ENCODE peak calls at places on chromosome 9, in seven cellular contexts. One of them, this sample, is unnamed.

GRCh38 chr9:70563437-70564204 is 149.2 kb upstream of the KLF9 start:
- DNase-seq in HepG2: no peak
- DNase-seq in transverse colon: peak; percentile 15
- DNase-seq in right lobe of liver: no peak
- DNase-seq in upper lobe of left lung: no peak
- DNase-seq in IMR-90: peak; percentile 76
- DNase-seq in GM12891: peak; percentile 6
- DNase-seq in this sample: no peak

GRCh38 chr9:127741831-127742434 is 6.8 kb upstream of the TOR2A start:
- DNase-seq in HepG2: peak; percentile 37
- DNase-seq in transverse colon: peak; percentile 54
- DNase-seq in right lobe of liver: no peak
- DNase-seq in upper lobe of left lung: peak; percentile 87
- DNase-seq in IMR-90: no peak
- DNase-seq in GM12891: no peak
- DNase-seq in this sample: no peak

GRCh38 chr9:106334081-106334480 is 528.9 kb upstream of the ZNF462 start:
- DNase-seq in HepG2: no peak
- DNase-seq in transverse colon: no peak
- DNase-seq in right lobe of liver: no peak
- DNase-seq in upper lobe of left lung: no peak
- DNase-seq in IMR-90: no peak
- DNase-seq in GM12891: no peak
- DNase-seq in this sample: no peak

GRCh38 chr9:92970467-92970923 is 23.2 kb downstream of the FGD3 start:
- DNase-seq in HepG2: no peak
- DNase-seq in transverse colon: no peak
- DNase-seq in right lobe of liver: no peak
- DNase-seq in upper lobe of left lung: no peak
- DNase-seq in IMR-90: peak; percentile 4
- DNase-seq in GM12891: no peak
- DNase-seq in this sample: no peak

GRCh38 chr9:93089481-93089991 is 6.5 kb upstream of the CARD19 start:
- DNase-seq in HepG2: no peak
- DNase-seq in transverse colon: no peak
- DNase-seq in right lobe of liver: peak; percentile 40
- DNase-seq in upper lobe of left lung: no peak
- DNase-seq in IMR-90: no peak
- DNase-seq in GM12891: no peak
- DNase-seq in this sample: peak; percentile 51

GRCh38 chr9:74330487-74331214 is 166.5 kb upstream of the RORB start:
- DNase-seq in HepG2: no peak
- DNase-seq in transverse colon: no peak
- DNase-seq in right lobe of liver: no peak
- DNase-seq in upper lobe of left lung: no peak
- DNase-seq in IMR-90: no peak
- DNase-seq in GM12891: no peak
- DNase-seq in this sample: no peak

GRCh38 chr9:110123364-110124095 is 84.4 kb downstream of the C9orf152 start:
- DNase-seq in HepG2: no peak
- DNase-seq in transverse colon: no peak
- DNase-seq in right lobe of liver: no peak
- DNase-seq in upper lobe of left lung: no peak
- DNase-seq in IMR-90: peak; percentile 81
- DNase-seq in GM12891: no peak
- DNase-seq in this sample: no peak

GRCh38 chr9:70079364-70080103 is 35.9 kb downstream of the MAMDC2 start:
- DNase-seq in HepG2: no peak
- DNase-seq in transverse colon: no peak
- DNase-seq in right lobe of liver: no peak
- DNase-seq in upper lobe of left lung: no peak
- DNase-seq in IMR-90: peak; percentile 53
- DNase-seq in GM12891: no peak
- DNase-seq in this sample: no peak

GRCh38 chr9:10875752-10876151 is 262.9 kb upstream of the PTPRD start:
- DNase-seq in HepG2: no peak
- DNase-seq in transverse colon: no peak
- DNase-seq in right lobe of liver: no peak
- DNase-seq in upper lobe of left lung: no peak
- DNase-seq in IMR-90: no peak
- DNase-seq in GM12891: no peak
- DNase-seq in this sample: no peak

GRCh38 chr9:37776328-37776727 is 8.5 kb downstream of the EXOSC3 start:
- DNase-seq in HepG2: no peak
- DNase-seq in transverse colon: no peak
- DNase-seq in right lobe of liver: no peak
- DNase-seq in upper lobe of left lung: no peak
- DNase-seq in IMR-90: peak; percentile 80
- DNase-seq in GM12891: no peak
- DNase-seq in this sample: no peak

GRCh38 chr9:133583111-133583510 is 26.1 kb downstream of the FAM163B start:
- DNase-seq in HepG2: no peak
- DNase-seq in transverse colon: no peak
- DNase-seq in right lobe of liver: no peak
- DNase-seq in upper lobe of left lung: no peak
- DNase-seq in IMR-90: no peak
- DNase-seq in GM12891: no peak
- DNase-seq in this sample: no peak

GRCh38 chr9:74036549-74037231 is 460.4 kb upstream of the RORB start:
- DNase-seq in HepG2: no peak
- DNase-seq in transverse colon: no peak
- DNase-seq in right lobe of liver: no peak
- DNase-seq in upper lobe of left lung: no peak
- DNase-seq in IMR-90: no peak
- DNase-seq in GM12891: no peak
- DNase-seq in this sample: no peak

GRCh38 chr9:70415041-70415440 is 584 bp upstream of the KLF9 start:
- DNase-seq in HepG2: no peak
- DNase-seq in transverse colon: no peak
- DNase-seq in right lobe of liver: no peak
- DNase-seq in upper lobe of left lung: no peak
- DNase-seq in IMR-90: no peak
- DNase-seq in GM12891: no peak
- DNase-seq in this sample: no peak

GRCh38 chr9:127895811-127896210 is 3.6 kb downstream of the ST6GALNAC6 start:
- DNase-seq in HepG2: no peak
- DNase-seq in transverse colon: no peak
- DNase-seq in right lobe of liver: no peak
- DNase-seq in upper lobe of left lung: no peak
- DNase-seq in IMR-90: no peak
- DNase-seq in GM12891: no peak
- DNase-seq in this sample: no peak

GRCh38 chr9:71774917-71775316 is 6.6 kb upstream of the CEMIP2 start:
- DNase-seq in HepG2: no peak
- DNase-seq in transverse colon: no peak
- DNase-seq in right lobe of liver: no peak
- DNase-seq in upper lobe of left lung: no peak
- DNase-seq in IMR-90: no peak
- DNase-seq in GM12891: no peak
- DNase-seq in this sample: no peak

GRCh38 chr9:37920471-37921167 is 16.7 kb upstream of the SLC25A51 start:
- DNase-seq in HepG2: no peak
- DNase-seq in transverse colon: no peak
- DNase-seq in right lobe of liver: no peak
- DNase-seq in upper lobe of left lung: no peak
- DNase-seq in IMR-90: no peak
- DNase-seq in GM12891: peak; percentile 42
- DNase-seq in this sample: peak; percentile 63

GRCh38 chr9:88533951-88534455 is 975 bp upstream of the NXNL2 start:
- DNase-seq in HepG2: no peak
- DNase-seq in transverse colon: peak; percentile 17
- DNase-seq in right lobe of liver: peak; percentile 47
- DNase-seq in upper lobe of left lung: peak; percentile 88
- DNase-seq in IMR-90: peak; percentile 57
- DNase-seq in GM12891: no peak
- DNase-seq in this sample: peak; percentile 72

GRCh38 chr9:2087500-2088313 is 72.6 kb downstream of the SMARCA2 start:
- DNase-seq in HepG2: peak; percentile 25
- DNase-seq in transverse colon: no peak
- DNase-seq in right lobe of liver: no peak
- DNase-seq in upper lobe of left lung: no peak
- DNase-seq in IMR-90: peak; percentile 52
- DNase-seq in GM12891: peak; percentile 13
- DNase-seq in this sample: no peak

GRCh38 chr9:92324889-92325268 is 271 bp downstream of the NOL8 start:
- DNase-seq in HepG2: no peak
- DNase-seq in transverse colon: no peak
- DNase-seq in right lobe of liver: no peak
- DNase-seq in upper lobe of left lung: no peak
- DNase-seq in IMR-90: no peak
- DNase-seq in GM12891: no peak
- DNase-seq in this sample: peak; percentile 66

GRCh38 chr9:135409286-135410200 is 70.0 kb upstream of the PPP1R26 start:
- DNase-seq in HepG2: no peak
- DNase-seq in transverse colon: no peak
- DNase-seq in right lobe of liver: no peak
- DNase-seq in upper lobe of left lung: peak; percentile 60
- DNase-seq in IMR-90: no peak
- DNase-seq in GM12891: no peak
- DNase-seq in this sample: no peak

GRCh38 chr9:135592331-135592590 is 30.7 kb downstream of the PAEP start:
- DNase-seq in HepG2: no peak
- DNase-seq in transverse colon: no peak
- DNase-seq in right lobe of liver: no peak
- DNase-seq in upper lobe of left lung: peak; percentile 14
- DNase-seq in IMR-90: no peak
- DNase-seq in GM12891: no peak
- DNase-seq in this sample: no peak

GRCh38 chr9:88923653-88924284 is 67.5 kb upstream of the S1PR3 start:
- DNase-seq in HepG2: no peak
- DNase-seq in transverse colon: no peak
- DNase-seq in right lobe of liver: no peak
- DNase-seq in upper lobe of left lung: peak; percentile 34
- DNase-seq in IMR-90: no peak
- DNase-seq in GM12891: no peak
- DNase-seq in this sample: no peak

DNA sequence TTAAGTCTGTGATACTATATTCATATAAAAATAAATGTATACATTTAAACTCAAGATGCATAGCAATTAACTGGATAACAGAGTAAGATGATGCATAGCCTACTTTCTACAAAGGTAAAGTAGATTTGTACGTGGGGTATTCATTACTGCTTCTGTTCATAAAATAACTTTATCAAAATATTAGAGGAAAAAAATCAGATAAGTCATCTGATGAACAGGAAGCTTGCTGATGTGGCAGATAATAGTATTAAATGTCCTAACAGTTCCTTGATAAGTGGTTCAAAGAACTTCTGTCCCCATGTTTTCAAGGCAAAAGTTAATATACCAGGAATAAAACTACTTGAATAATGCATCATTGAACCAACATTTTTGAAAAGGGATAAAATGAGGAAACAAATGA is 123.7 kb downstream of the NFIB start:
- DNase-seq in HepG2: no peak
- DNase-seq in transverse colon: no peak
- DNase-seq in right lobe of liver: no peak
- DNase-seq in upper lobe of left lung: no peak
- DNase-seq in IMR-90: no peak
- DNase-seq in GM12891: no peak
- DNase-seq in this sample: no peak
- TF ChIP-seq POLR2A in HepG2: no peak
- TF ChIP-seq POLR2A in transverse colon: no peak
- TF ChIP-seq POLR2A in right lobe of liver: no peak
- TF ChIP-seq POLR2A in upper lobe of left lung: no peak
- TF ChIP-seq POLR2A in IMR-90: no peak
- TF ChIP-seq POLR2A in GM12891: no peak
- TF ChIP-seq POLR2A in this sample: no peak

GRCh38 chr9:83271665-83272071 is 208.7 kb upstream of the RASEF start:
- DNase-seq in HepG2: no peak
- DNase-seq in transverse colon: no peak
- DNase-seq in right lobe of liver: no peak
- DNase-seq in upper lobe of left lung: no peak
- DNase-seq in IMR-90: no peak
- DNase-seq in GM12891: no peak
- DNase-seq in this sample: no peak
- TF ChIP-seq POLR2A in HepG2: no peak
- TF ChIP-seq POLR2A in transverse colon: no peak
- TF ChIP-seq POLR2A in right lobe of liver: no peak
- TF ChIP-seq POLR2A in upper lobe of left lung: no peak
- TF ChIP-seq POLR2A in IMR-90: no peak
- TF ChIP-seq POLR2A in GM12891: no peak
- TF ChIP-seq POLR2A in this sample: no peak

GRCh38 chr9:109122726-109123621 is 3.2 kb upstream of the TMEM245 start:
- DNase-seq in HepG2: peak; percentile 60
- DNase-seq in transverse colon: no peak
- DNase-seq in right lobe of liver: no peak
- DNase-seq in upper lobe of left lung: no peak
- DNase-seq in IMR-90: no peak
- DNase-seq in GM12891: no peak
- DNase-seq in this sample: no peak
- TF ChIP-seq POLR2A in HepG2: no peak
- TF ChIP-seq POLR2A in transverse colon: no peak
- TF ChIP-seq POLR2A in right lobe of liver: no peak
- TF ChIP-seq POLR2A in upper lobe of left lung: no peak
- TF ChIP-seq POLR2A in IMR-90: no peak
- TF ChIP-seq POLR2A in GM12891: no peak
- TF ChIP-seq POLR2A in this sample: no peak

GRCh38 chr9:16726718-16727451 is 143.6 kb downstream of the BNC2 start:
- DNase-seq in HepG2: no peak
- DNase-seq in transverse colon: peak; percentile 66
- DNase-seq in right lobe of liver: peak; percentile 50
- DNase-seq in upper lobe of left lung: peak; percentile 92
- DNase-seq in IMR-90: peak; percentile 83
- DNase-seq in GM12891: no peak
- DNase-seq in this sample: peak; percentile 95
- TF ChIP-seq POLR2A in HepG2: no peak
- TF ChIP-seq POLR2A in transverse colon: peak; percentile 35
- TF ChIP-seq POLR2A in right lobe of liver: no peak
- TF ChIP-seq POLR2A in upper lobe of left lung: no peak
- TF ChIP-seq POLR2A in IMR-90: peak; percentile 72
- TF ChIP-seq POLR2A in GM12891: no peak
- TF ChIP-seq POLR2A in this sample: no peak

DNA sequence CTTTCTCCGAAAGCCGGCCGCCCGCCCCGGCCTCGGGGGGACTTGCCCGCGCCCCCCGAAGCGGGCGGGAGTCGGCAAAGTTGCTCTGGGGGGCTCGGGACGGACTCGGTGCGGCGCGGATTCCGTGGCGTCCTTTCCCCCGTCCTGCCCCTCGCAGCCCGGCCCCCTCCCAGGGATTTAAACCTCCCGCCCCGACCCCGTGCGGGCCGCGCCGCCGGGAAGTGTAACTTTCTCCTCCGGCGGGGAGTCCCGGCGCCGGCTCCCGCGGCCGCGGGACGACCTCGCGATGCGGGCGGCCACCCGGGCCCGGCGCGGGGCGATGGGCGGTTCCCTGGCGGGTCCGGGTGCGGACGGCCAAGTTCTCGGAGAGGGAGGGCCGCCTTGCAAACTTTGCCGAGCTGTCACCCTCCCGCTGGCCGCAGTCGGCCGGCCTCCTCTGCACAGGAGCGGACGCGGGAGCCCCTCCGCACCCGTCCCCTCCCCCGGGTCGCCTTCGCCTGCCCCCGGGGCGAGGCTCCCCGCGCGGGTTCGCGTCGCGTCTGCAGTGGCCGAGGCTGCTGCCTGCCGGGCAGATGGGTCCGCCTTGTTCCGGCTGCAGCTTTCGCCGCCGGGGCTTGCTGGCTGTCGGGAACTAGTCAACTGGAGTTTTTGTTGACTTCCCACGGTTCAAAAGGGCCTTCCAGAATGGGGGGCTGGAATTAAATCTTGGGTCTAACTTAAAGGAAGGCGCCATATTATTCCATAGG is 765 bp downstream of the PBX3 start:
- DNase-seq in HepG2: no peak
- DNase-seq in transverse colon: peak; percentile 42
- DNase-seq in right lobe of liver: peak; percentile 64
- DNase-seq in upper lobe of left lung: peak; percentile 90
- DNase-seq in IMR-90: no peak
- DNase-seq in GM12891: peak; percentile 26
- DNase-seq in this sample: peak; percentile 70
- TF ChIP-seq POLR2A in HepG2: no peak
- TF ChIP-seq POLR2A in transverse colon: no peak
- TF ChIP-seq POLR2A in right lobe of liver: peak; percentile 21
- TF ChIP-seq POLR2A in upper lobe of left lung: no peak
- TF ChIP-seq POLR2A in IMR-90: no peak
- TF ChIP-seq POLR2A in GM12891: no peak
- TF ChIP-seq POLR2A in this sample: no peak

This sample was measured in sigmoid colon.